ENCODE peak calls at places on chromosomes 6 and 20, in four cellular contexts. J, C, Y and F are unnamed samples.
A peak's percentile ranks its signal among the peaks of the same experiment; 100 is the strongest.

GRCh38 chr20:24289737-24290481 is 179.5 kb upstream of the SYNDIG1 start:
- DNase-seq in C (peak; percentile 73), J (no peak), Y (no peak), F (no peak)

GRCh38 chr20:1782181-1782580 is 113.0 kb upstream of the SIRPA start:
- DNase-seq in J (no peak), C (no peak), Y (no peak), F (no peak)

GRCh38 chr20:53872081-53872541 is 198.3 kb downstream of the BCAS1 start:
- DNase-seq in C (no peak), Y (peak; percentile 36), J (no peak), F (no peak)

GRCh38 chr6:166672146-166672545 is 45.1 kb upstream of the RPS6KA2 start:
- DNase-seq in C (no peak), J (no peak), Y (no peak), F (no peak)

GRCh38 chr6:14747881-14748520 is 497.9 kb upstream of the JARID2 start:
- DNase-seq in C (no peak), Y (peak; percentile 36), J (no peak), F (no peak)

GRCh38 chr20:62202676-62203377 is 17.3 kb downstream of the HRH3 start:
- DNase-seq in C (no peak), J (no peak), Y (no peak), F (no peak)

GRCh38 chr6:134295953-134296553 is 21.9 kb downstream of the SGK1 start:
- DNase-seq in Y (peak; percentile 97), C (peak; percentile 80), J (peak; percentile 51), F (no peak)

GRCh38 chr6:169975701-169976100 is 224.3 kb downstream of the ERMARD start:
- DNase-seq in C (no peak), J (no peak), Y (no peak), F (peak; percentile 4)

GRCh38 chr6:3646616-3647362 is 104.7 kb downstream of the PXDC1 start:
- DNase-seq in Y (no peak), C (no peak), J (no peak), F (no peak)

GRCh38 chr20:53902968-53903651 is 167.3 kb downstream of the BCAS1 start:
- DNase-seq in Y (no peak), C (no peak), J (peak; percentile 34), F (no peak)

GRCh38 chr20:23106271-23106851 is 20.2 kb upstream of the CD93 start:
- DNase-seq in J (no peak), Y (no peak), C (no peak), F (no peak)

GRCh38 chr6:120077489-120077888 is 727.9 kb upstream of the MAN1A1 start:
- DNase-seq in Y (peak; percentile 1), J (no peak), C (no peak), F (no peak)

GRCh38 chr6:106334646-106335448 is 9.3 kb upstream of the ATG5 start:
- DNase-seq in C (no peak), J (peak; percentile 55), Y (peak; percentile 49), F (no peak)

GRCh38 chr6:90338409-90338808 is 41.8 kb upstream of the BACH2 start:
- DNase-seq in C (no peak), Y (no peak), J (no peak), F (no peak)

GRCh38 chr6:110183292-110183691 is 3.1 kb downstream of the CDC40 start:
- DNase-seq in C (no peak), J (no peak), Y (no peak), F (no peak)

GRCh38 chr20:60882776-60883303 is 369.2 kb upstream of the CDH4 start:
- DNase-seq in J (no peak), C (no peak), Y (no peak), F (no peak)

GRCh38 chr20:20492521-20493334 is 124.8 kb downstream of the INSM1 start:
- DNase-seq in C (no peak), J (no peak), Y (no peak), F (peak; percentile 84)

GRCh38 chr6:127077886-127078285 is 40.6 kb upstream of the RSPO3 start:
- DNase-seq in Y (no peak), C (no peak), J (no peak), F (no peak)

GRCh38 chr6:35425284-35425683 is 26.9 kb upstream of the FANCE start:
- DNase-seq in J (peak; percentile 46), Y (peak; percentile 92), C (no peak), F (no peak)

GRCh38 chr6:156780117-156780641 is 3.0 kb downstream of the ARID1B start:
- DNase-seq in Y (peak; percentile 92), C (no peak), J (peak; percentile 85), F (no peak)

GRCh38 chr20:41853803-41854202 is 235.6 kb upstream of the CHD6 start:
- DNase-seq in J (no peak), Y (no peak), C (no peak), F (no peak)

GRCh38 chr20:41848180-41848579 is 230.0 kb upstream of the CHD6 start:
- DNase-seq in J (no peak), Y (no peak), C (no peak), F (no peak)
- TF ChIP-seq CTCF in J (no peak), Y (no peak), C (no peak), F (no peak)

GRCh38 chr6:160261991-160262718 is 3.5 kb upstream of the SLC22A2 start:
- DNase-seq in Y (no peak), C (no peak), J (no peak), F (no peak)
- TF ChIP-seq CTCF in Y (no peak), C (no peak), J (no peak), F (no peak)

GRCh38 chr6:147787407-147787806 is 278.9 kb downstream of the SAMD5 start:
- DNase-seq in C (no peak), Y (no peak), J (no peak), F (no peak)
- TF ChIP-seq CTCF in C (no peak), Y (no peak), J (no peak), F (no peak)

GRCh38 chr6:111565316-111566221 is 40.1 kb downstream of the TRAF3IP2 start:
- DNase-seq in J (no peak), C (no peak), Y (no peak), F (no peak)
- TF ChIP-seq CTCF in J (no peak), C (no peak), Y (no peak), F (no peak)

GRCh38 chr6:23642849-23643248 is 483.2 kb upstream of the NRSN1 start:
- DNase-seq in C (no peak), J (no peak), Y (no peak), F (no peak)

GRCh38 chr6:23635150-23635549 is 490.9 kb upstream of the NRSN1 start:
- DNase-seq in C (no peak), J (no peak), Y (no peak), F (no peak)

GRCh38 chr6:23633986-23634385 is 492.0 kb upstream of the NRSN1 start:
- DNase-seq in Y (no peak), C (no peak), J (no peak), F (peak; percentile 33)

GRCh38 chr6:23637296-23637695 is 488.7 kb upstream of the NRSN1 start:
- DNase-seq in C (no peak), J (no peak), Y (no peak), F (no peak)
- TF ChIP-seq CTCF in C (no peak), J (no peak), Y (no peak), F (no peak)

GRCh38 chr20:45374101-45374467 is 4.0 kb downstream of the TP53TG5 start:
- DNase-seq in Y (no peak), J (no peak), C (no peak), F (no peak)
- TF ChIP-seq CTCF in Y (no peak), J (peak; percentile 35), C (no peak), F (peak; percentile 16)

DNA sequence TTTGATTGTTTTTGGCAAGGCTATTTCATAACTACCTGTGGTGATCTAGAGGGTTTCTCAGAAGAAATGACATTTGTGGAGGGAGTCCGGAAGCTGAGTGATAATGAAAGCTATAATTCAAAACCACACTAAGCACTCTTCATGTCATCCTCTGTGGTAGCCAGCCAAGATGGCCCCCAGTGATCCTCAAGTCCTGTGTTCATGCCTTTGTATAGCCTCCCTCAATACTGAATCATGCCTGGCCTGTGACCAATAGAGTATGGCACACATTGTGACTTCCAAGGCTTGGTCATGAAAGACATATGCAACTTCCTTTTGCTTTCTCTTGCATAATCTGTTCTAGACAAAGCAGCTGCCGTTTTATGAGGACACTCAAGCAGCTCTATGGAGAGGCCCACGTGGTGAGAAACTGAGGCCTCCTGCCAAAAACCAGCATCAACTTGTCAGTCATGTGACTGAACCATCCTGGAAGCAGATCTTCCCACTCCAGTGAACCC is 12.8 kb upstream of the DNAAF9 start:
- DNase-seq in J (peak; percentile 45), C (peak; percentile 99), Y (peak; percentile 10), F (peak; percentile 43)
- TF ChIP-seq CTCF in J (no peak), C (no peak), Y (no peak), F (no peak)

DNA sequence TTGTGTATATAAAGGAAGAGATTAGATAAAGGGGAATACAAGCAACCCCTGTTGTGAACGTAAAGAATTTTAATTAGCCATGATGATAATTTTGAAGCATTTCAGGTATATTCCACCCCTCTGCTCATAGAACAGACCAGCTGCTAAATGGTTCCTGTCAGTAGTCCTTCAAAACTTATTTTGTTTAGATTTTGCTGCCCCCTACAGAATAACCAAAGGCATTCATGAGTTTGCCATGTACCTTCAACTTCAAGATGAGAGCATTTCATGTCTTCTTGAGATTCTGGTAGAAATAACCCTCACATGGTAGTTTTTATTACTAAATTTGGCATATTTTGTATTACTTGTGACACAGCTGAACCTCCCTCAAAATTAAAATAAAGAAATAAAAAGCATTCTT is 1586.7 kb downstream of the HACE1 start:
- DNase-seq in Y (no peak), C (peak; percentile 1), J (no peak), F (no peak)
- TF ChIP-seq CTCF in Y (peak; percentile 15), C (no peak), J (no peak), F (peak; percentile 44)